ENCODE peak calls at places on chromosome 17, in six cellular contexts. I, L, D, E, T and Y are unnamed samples.

GRCh38 chr17:72152392-72152727 is 31.5 kb downstream of the SOX9 start:
- DNase-seq in I (no peak), L (peak; percentile 26), D (no peak), E (no peak), T (no peak), Y (no peak)

GRCh38 chr17:40399185-40399584 is 18.5 kb downstream of the TOP2A start:
- DNase-seq in I (no peak), L (peak; percentile 41), D (no peak), E (no peak), T (peak; percentile 81), Y (no peak)

GRCh38 chr17:9307313-9307998 is 268.2 kb downstream of the STX8 start:
- DNase-seq in I (no peak), L (no peak), D (no peak), E (no peak), T (no peak), Y (peak; percentile 58)

GRCh38 chr17:58414596-58414997 is 2.7 kb downstream of the RNF43 start:
- DNase-seq in I (no peak), L (no peak), D (no peak), E (no peak), T (no peak), Y (no peak)

GRCh38 chr17:43027091-43028032 is 2.3 kb downstream of the RND2 start:
- DNase-seq in I (no peak), L (no peak), D (no peak), E (no peak), T (no peak), Y (no peak)

GRCh38 chr17:4233668-4234258 is 30.0 kb downstream of the ANKFY1 start:
- DNase-seq in I (no peak), L (no peak), D (no peak), E (no peak), T (no peak), Y (no peak)

GRCh38 chr17:19935169-19935568 is 42.5 kb downstream of the AKAP10 start:
- DNase-seq in I (no peak), L (no peak), D (no peak), E (no peak), T (no peak), Y (no peak)

GRCh38 chr17:81329279-81329926 is 34.3 kb upstream of the SLC38A10 start:
- DNase-seq in I (peak; percentile 55), L (peak; percentile 97), D (no peak), E (no peak), T (no peak), Y (peak; percentile 96)

GRCh38 chr17:50468120-50469004 is at the start of gene CHAD:
- DNase-seq in I (no peak), L (no peak), D (no peak), E (peak; percentile 40), T (no peak), Y (peak; percentile 54)

GRCh38 chr17:27091043-27091497 is 202.8 kb upstream of the WSB1 start:
- DNase-seq in I (no peak), L (no peak), D (no peak), E (no peak), T (no peak), Y (no peak)

GRCh38 chr17:6461246-6461645 is 17.0 kb downstream of the PIMREG start:
- DNase-seq in I (no peak), L (no peak), D (no peak), E (no peak), T (no peak), Y (no peak)

GRCh38 chr17:70636517-70637133 is 467.3 kb downstream of the KCNJ2 start:
- DNase-seq in I (no peak), L (peak; percentile 31), D (no peak), E (peak; percentile 39), T (peak; percentile 58), Y (no peak)

GRCh38 chr17:49290690-49291326 is 60.2 kb upstream of the PHOSPHO1 start:
- DNase-seq in I (no peak), L (peak; percentile 25), D (no peak), E (no peak), T (peak; percentile 28), Y (no peak)

GRCh38 chr17:17778308-17779014 is 58.3 kb downstream of the SREBF1 start:
- DNase-seq in I (no peak), L (no peak), D (no peak), E (peak; percentile 63), T (peak; percentile 48), Y (peak; percentile 64)